ENCODE peak calls at places on chromosomes 7 and 10, in nine cellular contexts. P is PC-9, W is cardiac muscle cell, J is body of pancreas, A is ovary, U is neural progenitor cell, L is heart right ventricle, X is keratinocyte, D is tibial artery. T is an unnamed sample. For H3K9me3, the result is how much of the 10 kb centered on the place peaks cover.

GRCh38 chr10:130963052-130963393 is 348.5 kb downstream of the TCERG1L start:
- DNase-seq in W (no peak), L (no peak), X (no peak), D (peak), U (no peak), P (no peak), A (no peak), J (no peak), T (no peak)

GRCh38 chr10:25508112-25508815 is 333.5 kb downstream of the GPR158 start:
- DNase-seq in L (no peak), J (no peak), D (no peak), W (no peak), X (no peak), P (no peak), A (no peak), U (no peak), T (no peak)

GRCh38 chr7:69147631-69148030 is 450.6 kb upstream of the AUTS2 start:
- DNase-seq in A (no peak), L (no peak), D (no peak), P (no peak), U (no peak), X (no peak), J (no peak), W (peak), T (no peak)

GRCh38 chr7:155227004-155227787 is 70.5 kb upstream of the INSIG1 start:
- DNase-seq in L (no peak), J (no peak), P (no peak), W (no peak), X (no peak), A (no peak), U (no peak), D (no peak), T (no peak)

GRCh38 chr7:40202851-40203250 is 68.0 kb downstream of the SUGCT start:
- DNase-seq in X (no peak), A (no peak), W (no peak), U (no peak), D (no peak), L (no peak), J (no peak), P (peak), T (no peak)

GRCh38 chr7:50184266-50184665 is 91.2 kb upstream of the ZPBP start:
- DNase-seq in L (no peak), P (no peak), U (no peak), D (no peak), W (no peak), X (no peak), A (no peak), J (no peak), T (no peak)

GRCh38 chr10:88004451-88004850 is 141.0 kb downstream of the PTEN start:
- DNase-seq in A (no peak), J (no peak), D (no peak), W (no peak), X (no peak), U (no peak), L (no peak), P (no peak), T (no peak)

GRCh38 chr7:86645174-86645566 is 1.5 kb downstream of the GRM3 start:
- DNase-seq in X (no peak), D (no peak), W (no peak), J (no peak), U (peak), L (no peak), P (no peak), A (no peak), T (no peak)

GRCh38 chr10:102673961-102674511 is 29.8 kb downstream of the TRIM8 start:
- DNase-seq in A (peak), U (peak), J (peak), P (no peak), X (peak), W (peak), L (peak), D (peak), T (peak)

GRCh38 chr10:78028438-78029293 is 649 bp downstream of the POLR3A start:
- DNase-seq in D (no peak), X (no peak), P (peak), J (peak), W (peak), A (no peak), U (peak), L (no peak), T (peak)

GRCh38 chr10:116312091-116312490 is 12.2 kb upstream of the CCDC172 start:
- DNase-seq in W (no peak), L (no peak), J (no peak), A (no peak), P (no peak), X (no peak), U (no peak), D (no peak), T (no peak)

GRCh38 chr10:44925224-44925623 is 14.1 kb downstream of the TMEM72 start:
- DNase-seq in L (no peak), X (no peak), P (no peak), A (no peak), W (peak), J (no peak), U (peak), D (no peak), T (no peak)

GRCh38 chr7:80686576-80686975 is 48.1 kb downstream of the CD36 start:
- DNase-seq in W (no peak), P (no peak), D (no peak), U (no peak), J (no peak), A (no peak), X (no peak), L (no peak), T (no peak)

GRCh38 chr10:34670101-34670500 is 145.0 kb downstream of the PARD3 start:
- DNase-seq in W (no peak), L (no peak), A (no peak), P (no peak), J (no peak), X (no peak), D (no peak), U (no peak), T (no peak)

GRCh38 chr7:134781171-134781570 is 1.7 kb downstream of the CALD1 start:
- DNase-seq in U (no peak), P (no peak), A (no peak), D (no peak), J (no peak), X (no peak), L (no peak), W (no peak), T (no peak)

GRCh38 chr10:96889415-96890171 is 57.5 kb downstream of the LCOR start:
- DNase-seq in X (no peak), U (no peak), D (no peak), L (no peak), A (no peak), P (no peak), W (no peak), J (peak), T (no peak)
- H3K9me3 ChIP-seq in X (under half), U (under half), D (under half), L (under half), A (under half), P (under half), W (under half), J (under half), T (under half)

GRCh38 chr10:125156196-125156595 is 4.2 kb downstream of the CTBP2 start:
- DNase-seq in L (no peak), W (no peak), P (no peak), D (peak), U (no peak), X (no peak), J (no peak), A (no peak), T (no peak)

GRCh38 chr10:125153693-125154490 is 6.5 kb downstream of the CTBP2 start:
- DNase-seq in P (no peak), D (no peak), L (no peak), X (no peak), J (peak), A (no peak), U (no peak), W (no peak), T (peak)

GRCh38 chr10:125155101-125155500 is 5.3 kb downstream of the CTBP2 start:
- DNase-seq in A (no peak), D (no peak), W (no peak), L (no peak), P (no peak), X (no peak), U (peak), J (no peak), T (peak)

GRCh38 chr10:125155669-125156068 is 4.7 kb downstream of the CTBP2 start:
- DNase-seq in U (no peak), J (no peak), A (no peak), X (no peak), W (no peak), L (no peak), P (no peak), D (no peak), T (no peak)

GRCh38 chr10:125154529-125154928 is 5.8 kb downstream of the CTBP2 start:
- DNase-seq in U (no peak), X (no peak), D (no peak), P (no peak), A (no peak), L (no peak), W (no peak), J (no peak), T (no peak)
- H3K4me3 ChIP-seq in U (peak), X (no peak), D (peak), P (no peak), A (no peak), L (peak), W (no peak), J (no peak), T (no peak)

GRCh38 chr7:142917447-142917846 is 16.1 kb downstream of the TRPV5 start:
- DNase-seq in J (no peak), U (no peak), L (no peak), D (no peak), W (no peak), A (no peak), P (no peak), X (no peak), T (no peak)
- H3K27ac ChIP-seq in J (no peak), U (no peak), L (no peak), D (no peak), W (no peak), A (no peak), P (no peak), X (no peak), T (no peak)

GRCh38 chr7:158535079-158535478 is 52.5 kb downstream of the PTPRN2 start:
- DNase-seq in A (no peak), U (no peak), L (no peak), W (no peak), P (no peak), J (no peak), X (no peak), D (no peak), T (peak)

GRCh38 chr7:158534598-158534997 is 53.0 kb downstream of the PTPRN2 start:
- DNase-seq in L (no peak), X (no peak), A (no peak), W (no peak), D (no peak), J (no peak), P (no peak), U (no peak), T (peak)

GRCh38 chr7:158532093-158532627 is 55.5 kb downstream of the PTPRN2 start:
- DNase-seq in P (no peak), D (no peak), A (no peak), X (no peak), J (no peak), W (no peak), L (no peak), U (no peak), T (no peak)

GRCh38 chr7:158531661-158532060 is 56.0 kb downstream of the PTPRN2 start:
- DNase-seq in W (no peak), A (no peak), J (no peak), U (no peak), X (no peak), P (no peak), L (no peak), D (no peak), T (no peak)

GRCh38 chr7:158533386-158534133 is 54.1 kb downstream of the PTPRN2 start:
- DNase-seq in J (no peak), X (no peak), W (no peak), P (no peak), U (no peak), D (no peak), A (no peak), L (no peak), T (no peak)
- H3K9me3 ChIP-seq in J (under half), X (under half), W (under half), P (under half), U (under half), D (under half), A (under half), L (under half), T (under half)

DNA sequence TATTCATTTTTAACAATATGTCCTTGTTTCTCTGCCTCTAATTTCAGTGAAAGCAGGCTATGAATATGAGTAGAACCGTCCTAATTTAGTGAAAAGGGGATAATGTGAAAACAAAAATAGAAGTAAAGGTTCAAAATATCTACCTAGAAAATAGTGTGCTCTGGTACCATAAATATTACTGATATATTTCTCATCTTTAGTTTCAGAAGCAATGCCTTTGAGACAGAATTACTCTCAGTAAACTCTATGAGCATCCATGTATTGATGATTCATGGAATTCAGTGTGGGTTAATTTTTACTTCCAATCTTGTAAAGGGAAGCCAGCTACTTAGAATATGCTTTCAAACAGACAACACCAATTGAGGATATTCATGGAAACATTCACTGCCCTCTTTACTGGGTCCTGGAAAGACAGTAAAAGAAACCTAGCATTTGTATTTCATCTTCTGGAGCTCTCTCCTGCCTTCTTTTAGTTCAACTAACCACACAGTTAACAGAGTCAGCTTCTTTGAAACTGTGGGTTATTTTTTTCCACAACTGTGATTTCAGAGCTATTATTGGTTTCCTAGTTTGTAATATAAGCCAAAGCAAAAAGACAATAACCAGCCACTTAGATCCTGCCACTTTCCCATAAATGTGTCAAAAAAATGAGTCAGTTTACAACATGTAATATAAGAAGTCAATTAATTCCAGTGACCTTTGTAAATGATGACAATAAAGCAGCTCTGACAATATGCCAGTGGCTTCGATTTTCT is 1.7 kb downstream of the LRRN3 start:
- DNase-seq in L (no peak), D (no peak), U (no peak), W (no peak), X (no peak), P (no peak), A (no peak), J (no peak), T (no peak)
- H3K4me3 ChIP-seq in L (peak), D (peak), U (peak), W (peak), X (no peak), P (no peak), A (no peak), J (no peak), T (no peak)

DNA sequence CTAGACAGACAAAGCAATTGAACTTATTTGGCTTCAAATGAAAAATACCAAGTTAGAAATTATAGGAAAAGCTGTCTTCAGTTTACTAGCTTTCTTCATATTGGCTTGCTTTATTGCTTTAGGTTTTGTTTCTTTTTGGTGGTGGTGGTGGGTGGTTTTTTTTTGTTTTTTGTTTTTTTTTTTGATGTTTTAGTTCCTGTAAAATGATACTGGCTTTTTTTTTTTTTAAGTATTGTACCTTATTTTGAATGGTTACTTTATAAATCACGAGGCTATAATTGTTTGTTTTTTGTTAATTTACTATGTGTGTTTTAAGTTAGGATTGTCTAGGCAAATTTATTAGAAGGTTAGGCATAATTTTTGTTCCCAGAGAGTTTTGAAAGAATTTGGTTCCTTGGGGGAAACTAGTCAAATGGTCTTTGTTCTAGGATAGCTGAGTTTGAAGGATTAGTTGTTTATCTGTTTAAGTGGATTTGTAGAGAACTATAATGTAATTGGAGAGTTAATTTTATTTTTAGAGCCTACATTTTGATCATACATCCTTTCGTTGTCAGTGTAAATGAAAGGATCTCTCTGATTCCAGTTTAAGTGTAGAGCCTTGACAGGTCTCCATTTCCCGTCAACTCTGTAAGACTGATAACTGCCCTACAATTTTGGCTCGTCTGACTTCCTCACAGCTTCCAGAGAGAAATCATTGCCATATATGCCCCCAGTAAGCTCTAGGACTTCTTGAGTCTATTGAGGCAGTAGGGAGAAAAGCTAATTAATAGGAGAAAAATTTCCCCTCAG is 3.5 kb downstream of the KMT2E start:
- DNase-seq in W (no peak), J (no peak), P (no peak), X (no peak), U (no peak), D (no peak), L (no peak), A (no peak), T (no peak)
- H3K27ac ChIP-seq in W (peak), J (peak), P (peak), X (peak), U (no peak), D (peak), L (peak), A (no peak), T (no peak)

DNA sequence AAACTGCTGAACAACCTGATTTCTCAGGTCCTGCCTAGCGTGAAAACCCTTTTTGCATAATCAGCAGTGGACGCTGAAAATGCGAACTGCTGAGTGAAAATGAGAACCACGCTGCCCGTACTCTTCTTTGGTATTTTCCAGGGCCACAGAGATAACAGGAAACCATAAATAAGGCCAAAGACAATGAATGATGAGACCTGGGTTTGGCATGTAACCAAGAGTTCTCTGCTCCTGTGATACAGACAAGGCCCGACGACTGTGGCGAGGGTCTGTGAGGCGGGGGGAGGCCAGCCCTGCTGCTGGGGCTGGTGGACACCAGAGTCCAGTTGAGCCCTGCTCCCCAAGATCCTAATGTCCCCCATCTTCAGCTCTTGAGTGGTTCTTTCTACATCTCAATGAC is 236.0 kb downstream of the WDR11 start:
- DNase-seq in A (no peak), J (no peak), P (no peak), D (no peak), W (no peak), X (no peak), U (no peak), L (no peak), T (no peak)
- H3K9me3 ChIP-seq in A (under half), J (under half), P (under half), D (under half), W (under half), X (under half), U (under half), L (under half), T (under half)

GRCh38 chr7:46549347-46549746 is 628.3 kb upstream of the IGFBP3 start:
- DNase-seq in U (no peak), J (no peak), D (no peak), W (no peak), A (no peak), P (no peak), L (no peak), X (no peak), T (no peak)

GRCh38 chr7:46547044-46547443 is 626.0 kb upstream of the IGFBP3 start:
- DNase-seq in J (no peak), U (no peak), L (no peak), D (no peak), P (no peak), W (no peak), A (no peak), X (no peak), T (no peak)

GRCh38 chr7:46542076-46542475 is 621.0 kb upstream of the IGFBP3 start:
- DNase-seq in J (no peak), P (no peak), W (no peak), A (no peak), U (no peak), D (no peak), X (no peak), L (no peak), T (no peak)

GRCh38 chr7:46544396-46545008 is 623.4 kb upstream of the IGFBP3 start:
- DNase-seq in D (no peak), U (no peak), A (no peak), P (peak), W (no peak), X (no peak), J (no peak), L (no peak), T (no peak)

GRCh38 chr7:46545790-46546189 is 624.7 kb upstream of the IGFBP3 start:
- DNase-seq in L (no peak), X (no peak), P (peak), W (no peak), U (no peak), D (no peak), J (no peak), A (no peak), T (no peak)
- H3K4me3 ChIP-seq in L (no peak), X (no peak), P (peak), W (no peak), U (no peak), D (no peak), J (no peak), A (no peak), T (no peak)

DNA sequence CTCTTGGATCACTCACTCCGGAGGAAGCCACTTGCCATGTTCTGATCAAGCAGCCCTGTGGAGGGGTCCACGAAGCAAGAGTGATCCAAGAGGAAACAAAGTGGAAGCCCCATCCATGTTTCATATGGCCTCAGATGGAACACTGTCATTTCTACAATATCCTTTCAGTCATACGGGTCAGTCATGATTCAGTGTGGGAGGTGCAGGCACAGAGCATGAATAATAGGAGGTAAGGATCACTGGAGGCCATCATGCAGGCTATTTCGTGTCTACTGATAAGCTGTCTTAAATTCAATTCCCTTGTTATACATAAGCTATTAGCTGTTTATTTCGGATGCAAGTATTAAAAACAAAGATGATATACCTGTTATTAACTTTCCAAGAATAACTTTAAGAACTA is 36.8 kb downstream of the VPS41 start:
- DNase-seq in J (no peak), L (no peak), X (no peak), D (no peak), W (no peak), A (no peak), P (no peak), U (no peak), T (no peak)
- H3K27ac ChIP-seq in J (no peak), L (no peak), X (no peak), D (no peak), W (no peak), A (no peak), P (no peak), U (no peak), T (no peak)

T was measured in aorta.